ENCODE peak calls at places on chromosomes 3 and 15, in five cellular contexts. C is glutamatergic neuron, L is nephron progenitor cell, G is breast epithelium, M is B cell. U is an unnamed sample.

GRCh38 chr15:79953951-79954444 is 17.0 kb downstream of the BCL2A1 start:
- DNase-seq in G (no peak), C (no peak), L (no peak), M (no peak), U (no peak)

GRCh38 chr3:25621087-25621486 is 43.6 kb downstream of the TOP2B start:
- DNase-seq in M (no peak), L (no peak), C (no peak), G (no peak), U (no peak)

GRCh38 chr3:70861234-70861633 is 548.8 kb upstream of the MDFIC2 start:
- DNase-seq in G (no peak), C (no peak), M (no peak), L (no peak), U (no peak)

GRCh38 chr15:27214032-27214431 is 243.1 kb downstream of the GABRG3 start:
- DNase-seq in G (no peak), M (no peak), L (no peak), C (no peak), U (no peak)

GRCh38 chr3:10233988-10234387 is 14.3 kb upstream of the TATDN2 start:
- DNase-seq in G (no peak), L (no peak), C (no peak), M (no peak), U (no peak)

GRCh38 chr3:149481491-149481890 is 7.0 kb downstream of the TM4SF4 start:
- DNase-seq in L (no peak), G (no peak), C (no peak), M (no peak), U (no peak)

GRCh38 chr3:143476965-143477640 is 357.5 kb downstream of the CHST2 start:
- DNase-seq in M (no peak), C (no peak), L (no peak), G (no peak), U (no peak)

GRCh38 chr3:11136871-11137626 is 17.2 kb upstream of the HRH1 start:
- DNase-seq in M (no peak), L (no peak), G (no peak), C (no peak), U (no peak)

GRCh38 chr3:160474416-160474838 is 24.8 kb upstream of the TRIM59 start:
- DNase-seq in G (no peak), L (no peak), M (no peak), C (no peak), U (no peak)

GRCh38 chr3:190229632-190230424 is 92.4 kb downstream of the CLDN1 start:
- DNase-seq in G (no peak), C (no peak), M (no peak), L (no peak), U (no peak)

DNA sequence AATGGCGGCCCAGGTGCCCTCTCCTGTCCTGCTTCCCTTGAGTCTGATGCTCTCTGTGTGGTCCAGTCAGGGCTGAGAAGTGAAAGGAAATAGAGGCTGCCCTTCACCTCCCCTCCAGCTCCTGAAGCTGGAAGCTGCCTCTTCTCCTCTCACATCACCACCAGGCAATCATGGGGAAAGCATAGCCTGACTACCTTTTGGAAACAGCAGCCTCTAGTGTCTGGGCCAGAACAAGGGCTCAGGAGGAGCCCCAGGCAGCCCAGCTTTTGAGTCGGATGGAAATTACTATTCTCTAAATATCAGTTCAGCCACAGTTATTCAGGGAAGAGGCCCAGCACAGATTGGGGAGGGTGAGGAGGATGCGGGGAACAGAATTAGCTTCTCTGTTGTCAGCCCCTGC is 43.3 kb upstream of the CCDC174 start:
- DNase-seq in G (no peak), L (no peak), C (no peak), M (no peak), U (no peak)
- TF ChIP-seq CTCF in G (no peak), L (no peak), C (no peak), M (no peak), U (no peak)

DNA sequence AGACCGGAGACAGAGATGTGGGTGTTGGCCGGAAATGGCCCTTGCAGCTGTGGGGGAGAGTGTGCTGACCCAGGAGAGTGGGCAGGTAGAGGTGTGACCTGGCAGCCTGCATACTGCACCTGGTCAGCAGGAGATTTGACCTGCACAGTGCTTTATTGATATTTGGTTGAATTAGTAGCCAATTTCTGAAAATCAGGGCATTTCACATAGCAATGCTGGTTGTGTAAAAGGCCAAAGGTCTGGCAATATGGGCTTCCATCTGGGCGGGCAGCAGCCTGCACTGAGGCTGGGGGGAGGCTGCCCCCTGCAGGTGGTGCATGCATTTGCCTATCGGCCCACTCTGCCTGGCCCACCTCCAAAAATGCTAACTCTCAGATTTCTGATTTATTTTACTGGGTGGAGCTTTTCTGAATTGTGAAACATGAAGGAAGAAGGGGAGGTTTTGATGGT is 9.4 kb upstream of the MGLL start:
- DNase-seq in G (no peak), C (peak; percentile 58), L (peak; percentile 46), M (no peak), U (peak; percentile 31)
- TF ChIP-seq CTCF in G (peak; percentile 51), C (peak; percentile 69), L (peak; percentile 55), M (peak; percentile 54), U (peak; percentile 69)

GRCh38 chr15:81809543-81809942 is 236.3 kb downstream of the MEX3B start:
- DNase-seq in L (no peak), C (peak; percentile 18), M (no peak), G (no peak), U (no peak)

GRCh38 chr15:81814882-81815455 is 230.8 kb downstream of the MEX3B start:
- DNase-seq in C (no peak), L (no peak), G (no peak), M (no peak), U (no peak)

DNA sequence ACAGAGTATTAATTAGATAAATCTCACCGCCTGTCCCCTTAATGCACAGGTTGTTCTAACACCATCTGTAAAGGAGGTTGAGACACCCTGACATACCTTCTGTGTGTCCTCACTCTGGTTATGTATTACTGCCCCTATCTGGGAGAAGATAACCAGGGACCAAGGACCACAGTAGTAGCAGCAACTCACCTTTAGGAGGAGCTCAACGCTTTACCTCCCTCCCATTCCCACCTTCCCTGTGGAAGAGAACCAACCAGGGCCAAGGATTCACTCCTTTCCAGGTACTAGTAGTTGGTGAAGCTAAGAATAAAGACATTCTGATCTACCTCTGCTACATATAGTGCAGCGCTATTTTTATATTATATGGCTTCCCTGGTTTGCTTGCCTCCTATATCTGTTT is 232.6 kb downstream of the MEX3B start:
- DNase-seq in G (no peak), L (no peak), C (no peak), M (no peak), U (no peak)
- TF ChIP-seq CTCF in G (no peak), L (peak; percentile 32), C (no peak), M (no peak), U (peak; percentile 41)

GRCh38 chr3:17580901-17581300 is 161.5 kb downstream of the TBC1D5 start:
- DNase-seq in M (no peak), C (no peak), G (no peak), L (no peak), U (no peak)
- TF ChIP-seq CTCF in M (no peak), C (no peak), G (no peak), L (no peak), U (no peak)

GRCh38 chr15:67917037-67917436 is 77.2 kb upstream of the RNU6-1 start:
- DNase-seq in L (no peak), C (peak; percentile 73), G (no peak), M (no peak), U (no peak)
- TF ChIP-seq CTCF in L (no peak), C (no peak), G (no peak), M (no peak), U (no peak)

DNA sequence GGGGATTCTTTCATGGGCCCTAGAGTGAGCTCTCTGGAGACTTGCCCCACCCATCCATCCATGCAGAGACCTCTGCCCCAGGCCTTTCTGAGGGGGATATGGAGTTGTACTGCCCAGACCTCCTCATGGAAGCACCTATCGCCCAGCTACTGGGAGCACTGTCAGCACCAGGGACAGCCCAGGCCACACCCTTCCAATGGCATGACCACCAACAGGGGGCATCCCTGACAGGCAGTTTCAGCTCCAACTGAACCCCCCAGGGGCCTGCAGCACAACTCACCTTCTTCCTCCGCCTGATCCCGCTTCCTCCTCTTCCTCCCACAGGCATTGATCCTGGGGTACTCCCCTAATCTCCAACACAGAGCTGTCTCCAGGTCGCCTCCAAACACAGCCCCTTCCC is 21.8 kb downstream of the MRPS11 start:
- DNase-seq in M (no peak), C (no peak), L (no peak), G (no peak), U (no peak)
- TF ChIP-seq CTCF in M (no peak), C (no peak), L (no peak), G (no peak), U (no peak)

GRCh38 chr3:20039082-20039764 is 1.0 kb upstream of the KAT2B start:
- DNase-seq in G (no peak), L (no peak), C (no peak), M (no peak), U (no peak)

GRCh38 chr3:20039765-20040475 is at the start of gene KAT2B:
- DNase-seq in C (peak; percentile 83), L (peak; percentile 79), M (peak; percentile 92), G (peak; percentile 58), U (peak; percentile 71)

GRCh38 chr3:20042331-20042730 is 2.1 kb downstream of the KAT2B start:
- DNase-seq in L (no peak), C (no peak), M (no peak), G (no peak), U (no peak)

GRCh38 chr3:20041197-20041780 is 1.0 kb downstream of the KAT2B start:
- DNase-seq in L (peak; percentile 83), M (peak; percentile 63), C (peak; percentile 90), G (peak; percentile 85), U (peak; percentile 69)

GRCh38 chr3:20040476-20041196 is 390 bp downstream of the KAT2B start:
- DNase-seq in G (peak; percentile 66), M (peak; percentile 75), C (peak; percentile 74), L (peak; percentile 72), U (peak; percentile 57)
- TF ChIP-seq CTCF in G (no peak), M (no peak), C (no peak), L (no peak), U (no peak)

GRCh38 chr3:67654099-67654831 is at the start of gene SUCLG2:
- DNase-seq in M (peak; percentile 70), C (peak; percentile 88), L (peak; percentile 86), G (peak; percentile 94), U (peak; percentile 77)
- TF ChIP-seq CTCF in M (no peak), C (no peak), L (no peak), G (no peak), U (no peak)

DNA sequence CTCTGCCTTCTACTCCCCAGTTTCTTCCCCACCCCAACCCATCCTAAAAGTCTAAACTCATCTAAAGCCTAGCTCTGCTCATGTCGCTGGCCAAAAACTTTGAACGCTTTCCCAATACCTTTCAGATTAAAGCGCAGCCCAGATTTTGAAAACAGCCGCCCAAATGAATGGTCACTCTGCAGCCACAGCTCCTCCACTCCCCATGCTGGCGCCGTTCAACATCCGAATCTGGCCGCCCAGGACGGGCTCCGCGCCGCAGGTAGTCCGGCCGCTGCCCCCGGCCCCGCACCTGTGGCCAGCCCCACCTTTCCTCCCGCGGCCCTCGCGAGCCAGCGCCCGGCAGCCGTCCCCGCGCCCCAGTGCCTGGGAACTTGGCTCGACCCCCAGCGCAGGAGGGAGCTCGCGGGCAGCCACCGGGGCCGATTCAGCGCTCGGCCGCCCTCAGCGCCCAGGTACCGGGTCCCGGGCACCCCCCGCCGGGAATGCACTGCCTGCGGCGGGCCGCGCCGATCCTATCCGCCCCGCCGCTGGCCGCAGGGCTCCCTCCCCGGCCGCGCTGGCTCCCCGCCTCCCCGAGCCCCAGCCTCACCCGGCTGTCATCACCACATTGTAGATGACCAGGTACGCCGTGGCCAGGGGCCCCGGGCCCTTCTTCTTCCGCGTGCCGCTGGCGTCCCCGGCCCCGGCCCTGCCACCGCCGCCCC is 417 bp downstream of the HACD2 start:
- DNase-seq in C (peak; percentile 66), L (peak; percentile 70), M (peak; percentile 69), G (peak; percentile 58), U (no peak)
- TF ChIP-seq CTCF in C (no peak), L (no peak), M (no peak), G (no peak), U (peak; percentile 30)

GRCh38 chr15:52805351-52806283 is 15.5 kb upstream of the ONECUT1 start:
- DNase-seq in C (peak; percentile 75), G (no peak), L (peak; percentile 39), M (peak; percentile 57), U (no peak)
- TF ChIP-seq CTCF in C (peak; percentile 38), G (no peak), L (peak; percentile 23), M (peak; percentile 43), U (peak; percentile 42)

U was measured in neural crest cell.